ENCODE peak calls at places on chromosomes 5 and 9, in eight cellular contexts. F, P, L, Q, S, M, R and N are unnamed samples.

GRCh38 chr5:162323471-162323870 is 255.9 kb downstream of the GABRG2 start:
- DNase-seq in F (peak; percentile 23), P (no peak), L (peak; percentile 66), Q (no peak), S (no peak), M (no peak), R (no peak), N (no peak)

GRCh38 chr5:133612021-133612860 is at the start of gene FSTL4:
- DNase-seq in F (no peak), P (no peak), L (peak; percentile 57), Q (peak; percentile 75), S (no peak), M (peak; percentile 18), R (no peak), N (no peak)

GRCh38 chr9:13279284-13280162 is at the start of gene MPDZ:
- DNase-seq in F (no peak), P (peak; percentile 31), L (peak; percentile 78), Q (peak; percentile 66), S (no peak), M (peak; percentile 77), R (peak; percentile 63), N (peak; percentile 66)

GRCh38 chr9:21455320-21455719 is 15.1 kb downstream of the IFNA1 start:
- DNase-seq in F (peak; percentile 0), P (peak; percentile 17), L (no peak), Q (no peak), S (peak; percentile 22), M (peak; percentile 48), R (peak; percentile 49), N (peak; percentile 47)

GRCh38 chr5:176153741-176154140 is 84.5 kb upstream of the SIMC1 start:
- DNase-seq in F (no peak), P (no peak), L (no peak), Q (no peak), S (no peak), M (no peak), R (peak; percentile 37), N (peak; percentile 62)

GRCh38 chr9:33375238-33375840 is 27.0 kb downstream of the AQP7 start:
- DNase-seq in F (no peak), P (no peak), L (peak; percentile 59), Q (no peak), S (no peak), M (no peak), R (no peak), N (no peak)

GRCh38 chr9:74742792-74743389 is 144.8 kb downstream of the TRPM6 start:
- DNase-seq in F (no peak), P (peak; percentile 2), L (peak; percentile 65), Q (no peak), S (no peak), M (peak; percentile 33), R (peak; percentile 24), N (peak; percentile 51)

GRCh38 chr5:8851101-8851500 is 694.8 kb downstream of the SEMA5A start:
- DNase-seq in F (no peak), P (no peak), L (no peak), Q (no peak), S (no peak), M (no peak), R (no peak), N (no peak)

GRCh38 chr9:69554945-69555344 is 117.2 kb downstream of the APBA1 start:
- DNase-seq in F (peak; percentile 21), P (no peak), L (no peak), Q (no peak), S (no peak), M (peak; percentile 6), R (peak; percentile 58), N (peak; percentile 96)

GRCh38 chr5:66933066-66933465 is 263.5 kb downstream of the CD180 start:
- DNase-seq in F (peak; percentile 26), P (no peak), L (no peak), Q (no peak), S (no peak), M (no peak), R (peak; percentile 3), N (peak; percentile 45)

GRCh38 chr5:168600409-168600808 is 21.2 kb upstream of the PANK3 start:
- DNase-seq in F (peak; percentile 46), P (peak; percentile 84), L (no peak), Q (no peak), S (no peak), M (no peak), R (no peak), N (no peak)

DNA sequence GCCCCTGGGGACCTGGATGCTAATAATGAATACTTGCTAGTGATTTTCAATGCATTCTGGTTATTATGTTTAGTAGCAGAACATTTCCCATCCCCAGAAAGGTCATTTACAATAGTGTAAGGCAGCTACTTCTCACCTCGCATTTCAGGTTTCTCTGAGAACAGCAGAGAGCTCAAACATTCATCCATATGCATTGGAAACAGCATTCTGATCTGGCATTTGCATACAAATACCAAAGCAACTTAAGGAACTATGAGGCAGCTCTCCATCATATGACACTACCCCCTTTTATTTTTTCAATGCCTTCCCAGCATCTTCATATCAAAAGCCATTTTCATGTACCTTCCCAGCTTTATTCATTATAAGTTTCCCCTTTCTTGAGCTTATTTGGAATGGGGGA is 6.4 kb downstream of the PPP2R2B start:
- DNase-seq in F (no peak), P (no peak), L (no peak), Q (no peak), S (no peak), M (no peak), R (no peak), N (no peak)
- H3K4me3 ChIP-seq in F (no peak overlapping the region), P (no peak overlapping the region), L (no peak overlapping the region), Q (no peak overlapping the region), S (no peak overlapping the region), M (no peak overlapping the region), R (no peak overlapping the region), N (no peak overlapping the region)

DNA sequence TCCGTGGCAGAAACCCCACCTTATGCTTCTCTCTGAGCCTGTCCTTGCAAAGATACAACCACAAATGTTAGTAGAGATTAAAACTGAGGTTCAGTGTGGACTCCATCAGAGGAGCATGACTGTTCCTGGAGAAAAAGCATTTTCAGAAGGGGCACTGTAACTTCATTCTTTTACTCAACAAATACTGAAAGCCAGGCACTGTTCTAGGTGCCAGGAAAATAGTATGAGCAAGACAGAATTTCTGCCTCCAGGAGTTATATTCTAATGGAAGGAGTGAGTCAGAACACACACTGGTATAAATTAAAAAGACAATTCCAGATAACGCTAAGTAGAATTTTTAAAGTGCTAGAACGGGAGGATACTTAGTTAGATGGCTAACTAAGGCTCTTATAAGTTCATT is 251.4 kb upstream of the GAS1 start:
- DNase-seq in F (no peak), P (no peak), L (no peak), Q (no peak), S (no peak), M (no peak), R (peak; percentile 36), N (peak; percentile 68)
- TF ChIP-seq CTCF in F (no peak), P (no peak), L (no peak), Q (no peak), S (no peak), M (no peak), R (no peak), N (no peak)

GRCh38 chr5:154758501-154758900 is 3.3 kb downstream of the LARP1 start:
- DNase-seq in F (no peak), P (no peak), L (no peak), Q (no peak), S (no peak), M (no peak), R (peak; percentile 80), N (peak; percentile 61)

GRCh38 chr5:154756871-154757646 is 1.9 kb downstream of the LARP1 start:
- DNase-seq in F (no peak), P (no peak), L (peak; percentile 77), Q (peak; percentile 63), S (peak; percentile 61), M (peak; percentile 41), R (peak; percentile 49), N (peak; percentile 35)

GRCh38 chr5:154757647-154758406 is 2.6 kb downstream of the LARP1 start:
- DNase-seq in F (no peak), P (no peak), L (peak; percentile 77), Q (peak; percentile 61), S (peak; percentile 34), M (peak; percentile 12), R (peak; percentile 52), N (no peak)

GRCh38 chr5:154761062-154761740 is 6.0 kb downstream of the LARP1 start:
- DNase-seq in F (no peak), P (no peak), L (no peak), Q (no peak), S (peak; percentile 38), M (no peak), R (no peak), N (no peak)

DNA sequence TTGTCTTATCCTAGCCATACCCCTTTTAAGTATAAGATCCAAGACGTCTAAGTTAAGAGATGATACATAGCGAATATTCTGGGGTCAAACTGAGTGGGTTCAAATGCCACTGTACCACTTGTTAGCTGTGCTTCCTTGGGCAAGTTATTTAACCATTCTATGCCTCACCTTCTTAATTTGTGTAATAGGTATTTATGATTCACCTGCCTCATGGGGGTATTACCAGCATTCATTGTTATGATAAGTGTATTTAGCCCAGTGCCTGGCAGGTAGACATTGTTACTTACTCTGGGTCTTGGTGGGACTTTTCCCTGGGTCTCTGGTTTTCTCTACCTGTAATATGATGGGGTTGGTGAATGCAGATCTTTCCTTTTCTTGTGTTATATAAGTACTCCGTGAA is 3.8 kb downstream of the LARP1 start:
- DNase-seq in F (no peak), P (no peak), L (no peak), Q (no peak), S (no peak), M (no peak), R (no peak), N (no peak)
- H3K4me3 ChIP-seq in F (no peak overlapping the region), P (peak overlapping the region; percentile 16), L (no peak overlapping the region), Q (no peak overlapping the region), S (peak overlapping the region; percentile 84), M (no peak overlapping the region), R (peak overlapping the region; percentile 9), N (peak overlapping the region; percentile 15)

GRCh38 chr9:16434522-16434921 is 435.9 kb downstream of the BNC2 start:
- DNase-seq in F (no peak), P (no peak), L (no peak), Q (no peak), S (no peak), M (no peak), R (peak; percentile 83), N (peak; percentile 60)

GRCh38 chr9:16431666-16432065 is 438.8 kb downstream of the BNC2 start:
- DNase-seq in F (no peak), P (no peak), L (no peak), Q (no peak), S (no peak), M (no peak), R (no peak), N (no peak)

GRCh38 chr9:16436545-16436944 is 433.9 kb downstream of the BNC2 start:
- DNase-seq in F (no peak), P (no peak), L (no peak), Q (no peak), S (no peak), M (no peak), R (no peak), N (no peak)
- TF ChIP-seq CTCF in F (no peak), P (no peak), L (no peak), Q (no peak), S (no peak), M (no peak), R (no peak), N (no peak)